ENCODE peak calls at places on chromosomes 3 and 15, in four cellular contexts. One of them, this sample, is unnamed.

GRCh38 chr3:129695203-129695602 is 88.7 kb upstream of the PLXND1 start:
- DNase-seq in HepG2: no peak
- DNase-seq in SK-N-SH: no peak
- DNase-seq in K562: no peak
- DNase-seq in this sample: no peak

GRCh38 chr15:91852741-91853500 is 587 bp upstream of the SLCO3A1 start:
- DNase-seq in HepG2: peak; percentile 13
- DNase-seq in SK-N-SH: peak; percentile 91
- DNase-seq in K562: peak; percentile 64
- DNase-seq in this sample: peak; percentile 78

GRCh38 chr3:15673536-15673935 is 72.0 kb downstream of the BTD start:
- DNase-seq in HepG2: no peak
- DNase-seq in SK-N-SH: no peak
- DNase-seq in K562: no peak
- DNase-seq in this sample: no peak

GRCh38 chr3:42668403-42668740 is 14.9 kb downstream of the ZBTB47 start:
- DNase-seq in HepG2: no peak
- DNase-seq in SK-N-SH: no peak
- DNase-seq in K562: no peak
- DNase-seq in this sample: no peak

GRCh38 chr3:71006810-71007785 is 576.4 kb downstream of the FOXP1 start:
- DNase-seq in HepG2: peak; percentile 20
- DNase-seq in SK-N-SH: no peak
- DNase-seq in K562: peak; percentile 17
- DNase-seq in this sample: no peak

GRCh38 chr3:25103391-25103790 is 324.7 kb upstream of the RARB start:
- DNase-seq in HepG2: no peak
- DNase-seq in SK-N-SH: no peak
- DNase-seq in K562: no peak
- DNase-seq in this sample: no peak

GRCh38 chr3:64650096-64650622 is 37.6 kb downstream of the ADAMTS9 start:
- DNase-seq in HepG2: no peak
- DNase-seq in SK-N-SH: no peak
- DNase-seq in K562: no peak
- DNase-seq in this sample: no peak

GRCh38 chr15:63858881-63859280 is 25.1 kb upstream of the HERC1 start:
- DNase-seq in HepG2: no peak
- DNase-seq in SK-N-SH: no peak
- DNase-seq in K562: no peak
- DNase-seq in this sample: no peak

GRCh38 chr3:129690406-129690805 is 83.9 kb upstream of the PLXND1 start:
- DNase-seq in HepG2: peak; percentile 78
- DNase-seq in SK-N-SH: peak; percentile 51
- DNase-seq in K562: peak; percentile 63
- DNase-seq in this sample: peak; percentile 66

GRCh38 chr3:113736548-113737089 is 9.4 kb downstream of the NAA50 start:
- DNase-seq in HepG2: peak; percentile 60
- DNase-seq in SK-N-SH: peak; percentile 52
- DNase-seq in K562: peak; percentile 54
- DNase-seq in this sample: peak; percentile 36

GRCh38 chr3:5309602-5310001 is 122.1 kb downstream of the EDEM1 start:
- DNase-seq in HepG2: no peak
- DNase-seq in SK-N-SH: no peak
- DNase-seq in K562: no peak
- DNase-seq in this sample: no peak

GRCh38 chr3:197854596-197855343 is 63.7 kb downstream of the LRCH3 start:
- DNase-seq in HepG2: no peak
- DNase-seq in SK-N-SH: no peak
- DNase-seq in K562: no peak
- DNase-seq in this sample: no peak

GRCh38 chr15:62895139-62895866 is 147.2 kb upstream of the TPM1 start:
- DNase-seq in HepG2: peak; percentile 30
- DNase-seq in SK-N-SH: no peak
- DNase-seq in K562: no peak
- DNase-seq in this sample: no peak

GRCh38 chr15:95715116-95715888 is 615.2 kb upstream of the NR2F2 start:
- DNase-seq in HepG2: no peak
- DNase-seq in SK-N-SH: no peak
- DNase-seq in K562: no peak
- DNase-seq in this sample: no peak

GRCh38 chr3:159158213-159158612 is 356.4 kb downstream of the MFSD1 start:
- DNase-seq in HepG2: no peak
- DNase-seq in SK-N-SH: no peak
- DNase-seq in K562: no peak
- DNase-seq in this sample: no peak

GRCh38 chr3:193317901-193318300 is 60.7 kb downstream of the ATP13A5 start:
- DNase-seq in HepG2: no peak
- DNase-seq in SK-N-SH: no peak
- DNase-seq in K562: no peak
- DNase-seq in this sample: no peak

GRCh38 chr3:48694610-48695051 is 8.9 kb upstream of the NCKIPSD start:
- DNase-seq in HepG2: no peak
- DNase-seq in SK-N-SH: peak; percentile 41
- DNase-seq in K562: no peak
- DNase-seq in this sample: no peak

GRCh38 chr15:76312540-76313174 is 1.4 kb upstream of the ETFA start:
- DNase-seq in HepG2: peak; percentile 75
- DNase-seq in SK-N-SH: no peak
- DNase-seq in K562: peak; percentile 47
- DNase-seq in this sample: no peak

GRCh38 chr15:80779658-80780415 is 667 bp downstream of the CEMIP start:
- DNase-seq in HepG2: peak; percentile 25
- DNase-seq in SK-N-SH: peak; percentile 74
- DNase-seq in K562: no peak
- DNase-seq in this sample: no peak

GRCh38 chr15:66764067-66764428 is 62.0 kb downstream of the SMAD6 start:
- DNase-seq in HepG2: no peak
- DNase-seq in SK-N-SH: no peak
- DNase-seq in K562: no peak
- DNase-seq in this sample: no peak

GRCh38 chr3:183156266-183156665 is 6.3 kb downstream of the LAMP3 start:
- DNase-seq in HepG2: no peak
- DNase-seq in SK-N-SH: no peak
- DNase-seq in K562: no peak
- DNase-seq in this sample: no peak

GRCh38 chr3:67923796-67924195 is 269.4 kb upstream of the SUCLG2 start:
- DNase-seq in HepG2: no peak
- DNase-seq in SK-N-SH: no peak
- DNase-seq in K562: no peak
- DNase-seq in this sample: no peak

GRCh38 chr3:96449803-96450202 is 364.6 kb upstream of the EPHA6 start:
- DNase-seq in HepG2: peak; percentile 61
- DNase-seq in SK-N-SH: no peak
- DNase-seq in K562: no peak
- DNase-seq in this sample: no peak

GRCh38 chr15:62897634-62898033 is 144.9 kb upstream of the TPM1 start:
- DNase-seq in HepG2: no peak
- DNase-seq in SK-N-SH: no peak
- DNase-seq in K562: no peak
- DNase-seq in this sample: no peak

GRCh38 chr15:70182858-70183695 is 85.4 kb upstream of the TLE3 start:
- DNase-seq in HepG2: no peak
- DNase-seq in SK-N-SH: no peak
- DNase-seq in K562: no peak
- DNase-seq in this sample: no peak

GRCh38 chr3:133119146-133119545 is 81.0 kb downstream of the TMEM108 start:
- DNase-seq in HepG2: no peak
- DNase-seq in SK-N-SH: no peak
- DNase-seq in K562: no peak
- DNase-seq in this sample: no peak

GRCh38 chr3:110821586-110821985 is 250.0 kb upstream of the NECTIN3 start:
- DNase-seq in HepG2: no peak
- DNase-seq in SK-N-SH: no peak
- DNase-seq in K562: no peak
- DNase-seq in this sample: no peak

GRCh38 chr3:125683067-125683844 is 88.0 kb upstream of the OSBPL11 start:
- DNase-seq in HepG2: no peak
- DNase-seq in SK-N-SH: no peak
- DNase-seq in K562: no peak
- DNase-seq in this sample: no peak

GRCh38 chr15:70353606-70354259 is 256.0 kb upstream of the TLE3 start:
- DNase-seq in HepG2: no peak
- DNase-seq in SK-N-SH: no peak
- DNase-seq in K562: no peak
- DNase-seq in this sample: no peak

GRCh38 chr3:190568036-190568435 is 54.2 kb downstream of the IL1RAP start:
- DNase-seq in HepG2: no peak
- DNase-seq in SK-N-SH: no peak
- DNase-seq in K562: no peak
- DNase-seq in this sample: no peak

GRCh38 chr3:140762751-140763150 is 84.9 kb downstream of the TRIM42 start:
- DNase-seq in HepG2: no peak
- DNase-seq in SK-N-SH: no peak
- DNase-seq in K562: no peak
- DNase-seq in this sample: no peak

GRCh38 chr3:184003187-184003967 is 14.3 kb downstream of the ABCC5 start:
- DNase-seq in HepG2: no peak
- DNase-seq in SK-N-SH: no peak
- DNase-seq in K562: no peak
- DNase-seq in this sample: no peak

GRCh38 chr15:57015897-57016296 is 97.5 kb downstream of the TCF12 start:
- DNase-seq in HepG2: peak; percentile 34
- DNase-seq in SK-N-SH: no peak
- DNase-seq in K562: no peak
- DNase-seq in this sample: no peak
- TF ChIP-seq GABPA in HepG2: no peak
- TF ChIP-seq GABPA in SK-N-SH: no peak
- TF ChIP-seq GABPA in K562: no peak
- TF ChIP-seq GABPA in this sample: no peak

GRCh38 chr15:57541271-57541670 is 50.4 kb upstream of the MYZAP start:
- DNase-seq in HepG2: no peak
- DNase-seq in SK-N-SH: no peak
- DNase-seq in K562: no peak
- DNase-seq in this sample: no peak
- TF ChIP-seq GABPA in HepG2: no peak
- TF ChIP-seq GABPA in SK-N-SH: no peak
- TF ChIP-seq GABPA in K562: no peak
- TF ChIP-seq GABPA in this sample: no peak

GRCh38 chr15:87357608-87358007 is 898.9 kb downstream of the NTRK3 start:
- DNase-seq in HepG2: no peak
- DNase-seq in SK-N-SH: no peak
- DNase-seq in K562: no peak
- DNase-seq in this sample: no peak

GRCh38 chr15:87365221-87365620 is 891.3 kb downstream of the NTRK3 start:
- DNase-seq in HepG2: no peak
- DNase-seq in SK-N-SH: no peak
- DNase-seq in K562: no peak
- DNase-seq in this sample: no peak

GRCh38 chr15:87368511-87368910 is 888.0 kb downstream of the NTRK3 start:
- DNase-seq in HepG2: no peak
- DNase-seq in SK-N-SH: no peak
- DNase-seq in K562: no peak
- DNase-seq in this sample: no peak

GRCh38 chr15:87362531-87362930 is 894.0 kb downstream of the NTRK3 start:
- DNase-seq in HepG2: no peak
- DNase-seq in SK-N-SH: no peak
- DNase-seq in K562: no peak
- DNase-seq in this sample: no peak
- TF ChIP-seq GABPA in HepG2: no peak
- TF ChIP-seq GABPA in SK-N-SH: no peak
- TF ChIP-seq GABPA in K562: no peak
- TF ChIP-seq GABPA in this sample: no peak

GRCh38 chr15:31013863-31014607 is 22.6 kb upstream of the MTMR10 start:
- DNase-seq in HepG2: peak; percentile 52
- DNase-seq in SK-N-SH: no peak
- DNase-seq in K562: no peak
- DNase-seq in this sample: no peak

GRCh38 chr15:31005660-31006059 is 14.2 kb upstream of the MTMR10 start:
- DNase-seq in HepG2: no peak
- DNase-seq in SK-N-SH: no peak
- DNase-seq in K562: no peak
- DNase-seq in this sample: no peak

GRCh38 chr15:31014608-31014925 is 23.1 kb upstream of the MTMR10 start:
- DNase-seq in HepG2: no peak
- DNase-seq in SK-N-SH: no peak
- DNase-seq in K562: no peak
- DNase-seq in this sample: no peak

GRCh38 chr15:31012455-31012854 is 21.0 kb upstream of the MTMR10 start:
- DNase-seq in HepG2: no peak
- DNase-seq in SK-N-SH: no peak
- DNase-seq in K562: no peak
- DNase-seq in this sample: no peak

DNA sequence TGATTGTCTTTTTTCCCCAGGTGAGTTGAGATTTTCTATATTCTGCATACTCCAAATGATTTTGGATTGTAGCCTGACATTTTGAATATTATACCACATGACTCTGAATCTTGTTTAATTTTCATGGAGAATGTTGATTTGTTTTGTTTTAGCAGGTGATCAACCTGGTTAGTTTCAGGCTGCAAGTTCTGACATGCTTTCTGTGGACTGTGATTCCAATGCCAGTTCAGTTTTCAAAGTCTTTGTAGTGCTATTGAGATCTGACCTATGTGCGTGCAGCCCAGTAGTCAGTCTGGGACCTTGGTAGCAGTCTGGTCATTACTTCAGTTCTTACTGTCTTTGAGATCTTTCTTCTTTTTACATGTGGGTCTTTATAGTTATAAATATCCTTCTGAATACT is 18.6 kb upstream of the MTMR10 start:
- DNase-seq in HepG2: no peak
- DNase-seq in SK-N-SH: no peak
- DNase-seq in K562: no peak
- DNase-seq in this sample: no peak
- TF ChIP-seq GABPA in HepG2: no peak
- TF ChIP-seq GABPA in SK-N-SH: no peak
- TF ChIP-seq GABPA in K562: no peak
- TF ChIP-seq GABPA in this sample: no peak

GRCh38 chr3:146088840-146089239 is 72.1 kb downstream of the PLOD2 start:
- DNase-seq in HepG2: no peak
- DNase-seq in SK-N-SH: no peak
- DNase-seq in K562: no peak
- DNase-seq in this sample: no peak

GRCh38 chr3:146091397-146091796 is 69.6 kb downstream of the PLOD2 start:
- DNase-seq in HepG2: no peak
- DNase-seq in SK-N-SH: no peak
- DNase-seq in K562: no peak
- DNase-seq in this sample: no peak

GRCh38 chr3:146093928-146094327 is 67.1 kb downstream of the PLOD2 start:
- DNase-seq in HepG2: no peak
- DNase-seq in SK-N-SH: no peak
- DNase-seq in K562: no peak
- DNase-seq in this sample: no peak

GRCh38 chr3:146090521-146090920 is 70.5 kb downstream of the PLOD2 start:
- DNase-seq in HepG2: no peak
- DNase-seq in SK-N-SH: no peak
- DNase-seq in K562: no peak
- DNase-seq in this sample: no peak

DNA sequence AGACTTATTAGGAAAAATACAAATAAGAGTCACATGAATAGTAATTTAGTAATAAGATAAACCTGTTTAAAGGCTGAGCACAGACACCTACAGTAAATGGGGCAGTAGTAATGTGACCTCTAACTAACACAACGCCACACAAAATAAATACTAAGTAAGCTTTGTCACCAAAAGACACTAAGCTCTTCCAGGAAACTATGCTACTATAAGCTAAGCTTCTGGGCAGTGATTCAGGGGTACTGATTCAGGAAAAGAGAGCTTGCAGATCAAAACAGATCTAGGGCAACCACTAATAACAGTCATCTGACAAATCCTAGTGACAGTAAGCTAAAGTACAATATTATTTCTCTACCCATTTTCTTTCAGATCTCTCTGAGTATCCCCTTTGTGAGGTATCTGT is 68.8 kb downstream of the PLOD2 start:
- DNase-seq in HepG2: peak; percentile 3
- DNase-seq in SK-N-SH: no peak
- DNase-seq in K562: no peak
- DNase-seq in this sample: no peak
- TF ChIP-seq GABPA in HepG2: no peak
- TF ChIP-seq GABPA in SK-N-SH: no peak
- TF ChIP-seq GABPA in K562: no peak
- TF ChIP-seq GABPA in this sample: no peak

This sample was measured in HL-60.